ENCODE peak calls at places on chromosome 16, in eight cellular contexts. One of them, this sample, is unnamed.
A peak's percentile ranks its signal among the peaks of the same experiment; 100 is the strongest.

GRCh38 chr16:50322333-50322732 is 46.5 kb downstream of the BRD7 start:
- DNase-seq in tibial artery: no peak
- DNase-seq in GM23338: no peak
- DNase-seq in lower leg skin: no peak
- DNase-seq in progenitor cell of endocrine pancreas: no peak
- DNase-seq in heart left ventricle: no peak
- DNase-seq in WTC11: no peak
- DNase-seq in HFFc6: no peak
- DNase-seq in this sample: no peak

GRCh38 chr16:72501739-72502653 is 330.0 kb upstream of the PMFBP1 start:
- DNase-seq in lower leg skin: peak; percentile 15
- DNase-seq in WTC11: peak; percentile 67
- DNase-seq in heart left ventricle: peak; percentile 29
- DNase-seq in GM23338: peak; percentile 76
- DNase-seq in progenitor cell of endocrine pancreas: peak; percentile 36
- DNase-seq in tibial artery: peak; percentile 72
- DNase-seq in HFFc6: peak; percentile 60
- DNase-seq in this sample: peak; percentile 41

GRCh38 chr16:87736003-87736382 is 29.8 kb downstream of the KLHDC4 start:
- DNase-seq in GM23338: no peak
- DNase-seq in heart left ventricle: no peak
- DNase-seq in WTC11: no peak
- DNase-seq in tibial artery: no peak
- DNase-seq in lower leg skin: no peak
- DNase-seq in progenitor cell of endocrine pancreas: no peak
- DNase-seq in HFFc6: no peak
- DNase-seq in this sample: no peak

GRCh38 chr16:67773569-67774456 is 32.5 kb downstream of the RANBP10 start:
- DNase-seq in progenitor cell of endocrine pancreas: no peak
- DNase-seq in heart left ventricle: no peak
- DNase-seq in HFFc6: no peak
- DNase-seq in GM23338: no peak
- DNase-seq in WTC11: no peak
- DNase-seq in lower leg skin: no peak
- DNase-seq in tibial artery: no peak
- DNase-seq in this sample: no peak

GRCh38 chr16:31200821-31201510 is 1.6 kb downstream of the PYCARD start:
- DNase-seq in lower leg skin: no peak
- DNase-seq in GM23338: no peak
- DNase-seq in HFFc6: peak; percentile 39
- DNase-seq in progenitor cell of endocrine pancreas: no peak
- DNase-seq in tibial artery: no peak
- DNase-seq in WTC11: no peak
- DNase-seq in heart left ventricle: no peak
- DNase-seq in this sample: no peak

GRCh38 chr16:70399326-70399725 is 39.6 kb downstream of the ST3GAL2 start:
- DNase-seq in progenitor cell of endocrine pancreas: no peak
- DNase-seq in WTC11: no peak
- DNase-seq in GM23338: no peak
- DNase-seq in lower leg skin: no peak
- DNase-seq in tibial artery: no peak
- DNase-seq in heart left ventricle: no peak
- DNase-seq in HFFc6: no peak
- DNase-seq in this sample: no peak

GRCh38 chr16:51175081-51175480 is 24.0 kb upstream of the SALL1 start:
- DNase-seq in lower leg skin: no peak
- DNase-seq in HFFc6: peak; percentile 56
- DNase-seq in GM23338: no peak
- DNase-seq in heart left ventricle: no peak
- DNase-seq in progenitor cell of endocrine pancreas: no peak
- DNase-seq in tibial artery: no peak
- DNase-seq in WTC11: no peak
- DNase-seq in this sample: no peak

GRCh38 chr16:85449885-85450245 is 163.3 kb upstream of the GSE1 start:
- DNase-seq in WTC11: no peak
- DNase-seq in progenitor cell of endocrine pancreas: no peak
- DNase-seq in GM23338: no peak
- DNase-seq in heart left ventricle: no peak
- DNase-seq in lower leg skin: no peak
- DNase-seq in HFFc6: no peak
- DNase-seq in tibial artery: no peak
- DNase-seq in this sample: no peak

GRCh38 chr16:70428178-70428998 is 10.5 kb downstream of the ST3GAL2 start:
- DNase-seq in heart left ventricle: peak; percentile 95
- DNase-seq in lower leg skin: peak; percentile 53
- DNase-seq in GM23338: peak; percentile 86
- DNase-seq in WTC11: peak; percentile 61
- DNase-seq in HFFc6: peak; percentile 93
- DNase-seq in tibial artery: peak; percentile 92
- DNase-seq in progenitor cell of endocrine pancreas: peak; percentile 33
- DNase-seq in this sample: peak; percentile 81

GRCh38 chr16:22252317-22252716 is 44.9 kb upstream of the POLR3E start:
- DNase-seq in GM23338: peak; percentile 50
- DNase-seq in heart left ventricle: no peak
- DNase-seq in WTC11: no peak
- DNase-seq in progenitor cell of endocrine pancreas: no peak
- DNase-seq in HFFc6: no peak
- DNase-seq in tibial artery: no peak
- DNase-seq in lower leg skin: no peak
- DNase-seq in this sample: no peak

GRCh38 chr16:10941127-10941933 is 938 bp downstream of the DEXI start:
- DNase-seq in heart left ventricle: no peak
- DNase-seq in tibial artery: no peak
- DNase-seq in HFFc6: no peak
- DNase-seq in WTC11: no peak
- DNase-seq in GM23338: peak; percentile 55
- DNase-seq in progenitor cell of endocrine pancreas: no peak
- DNase-seq in lower leg skin: no peak
- DNase-seq in this sample: no peak

GRCh38 chr16:30004424-30004776 is 6.4 kb downstream of the DOC2A start:
- DNase-seq in HFFc6: no peak
- DNase-seq in progenitor cell of endocrine pancreas: no peak
- DNase-seq in lower leg skin: no peak
- DNase-seq in WTC11: no peak
- DNase-seq in GM23338: peak; percentile 30
- DNase-seq in tibial artery: no peak
- DNase-seq in heart left ventricle: no peak
- DNase-seq in this sample: no peak

GRCh38 chr16:85173077-85173980 is 61.1 kb upstream of the CIBAR2 start:
- DNase-seq in GM23338: no peak
- DNase-seq in progenitor cell of endocrine pancreas: no peak
- DNase-seq in WTC11: no peak
- DNase-seq in lower leg skin: no peak
- DNase-seq in HFFc6: peak; percentile 92
- DNase-seq in tibial artery: no peak
- DNase-seq in heart left ventricle: no peak
- DNase-seq in this sample: no peak

GRCh38 chr16:74999208-74999682 is 421 bp downstream of the ZNRF1 start:
- DNase-seq in heart left ventricle: peak; percentile 46
- DNase-seq in GM23338: peak; percentile 36
- DNase-seq in WTC11: no peak
- DNase-seq in tibial artery: peak; percentile 71
- DNase-seq in HFFc6: peak; percentile 9
- DNase-seq in progenitor cell of endocrine pancreas: peak; percentile 20
- DNase-seq in lower leg skin: no peak
- DNase-seq in this sample: no peak

GRCh38 chr16:7270823-7271222 is 61.8 kb upstream of the RBFOX1 start:
- DNase-seq in HFFc6: no peak
- DNase-seq in GM23338: no peak
- DNase-seq in lower leg skin: no peak
- DNase-seq in heart left ventricle: no peak
- DNase-seq in WTC11: no peak
- DNase-seq in tibial artery: no peak
- DNase-seq in progenitor cell of endocrine pancreas: no peak
- DNase-seq in this sample: no peak

GRCh38 chr16:27382187-27382855 is 19.7 kb upstream of the IL21R start:
- DNase-seq in heart left ventricle: no peak
- DNase-seq in GM23338: no peak
- DNase-seq in WTC11: no peak
- DNase-seq in HFFc6: no peak
- DNase-seq in lower leg skin: no peak
- DNase-seq in progenitor cell of endocrine pancreas: no peak
- DNase-seq in tibial artery: peak; percentile 43
- DNase-seq in this sample: no peak

GRCh38 chr16:30535106-30535776 is 583 bp upstream of the ZNF747 start:
- DNase-seq in heart left ventricle: no peak
- DNase-seq in lower leg skin: no peak
- DNase-seq in GM23338: peak; percentile 76
- DNase-seq in HFFc6: no peak
- DNase-seq in tibial artery: no peak
- DNase-seq in WTC11: no peak
- DNase-seq in progenitor cell of endocrine pancreas: no peak
- DNase-seq in this sample: no peak

GRCh38 chr16:17515421-17516210 is 44.9 kb upstream of the XYLT1 start:
- DNase-seq in progenitor cell of endocrine pancreas: no peak
- DNase-seq in heart left ventricle: no peak
- DNase-seq in HFFc6: peak; percentile 82
- DNase-seq in lower leg skin: no peak
- DNase-seq in GM23338: no peak
- DNase-seq in WTC11: no peak
- DNase-seq in tibial artery: no peak
- DNase-seq in this sample: no peak
- TF ChIP-seq CTCF in progenitor cell of endocrine pancreas: no peak
- TF ChIP-seq CTCF in heart left ventricle: no peak
- TF ChIP-seq CTCF in HFFc6: no peak
- TF ChIP-seq CTCF in lower leg skin: no peak
- TF ChIP-seq CTCF in GM23338: no peak
- TF ChIP-seq CTCF in WTC11: no peak
- TF ChIP-seq CTCF in tibial artery: no peak
- TF ChIP-seq CTCF in this sample: no peak

DNA sequence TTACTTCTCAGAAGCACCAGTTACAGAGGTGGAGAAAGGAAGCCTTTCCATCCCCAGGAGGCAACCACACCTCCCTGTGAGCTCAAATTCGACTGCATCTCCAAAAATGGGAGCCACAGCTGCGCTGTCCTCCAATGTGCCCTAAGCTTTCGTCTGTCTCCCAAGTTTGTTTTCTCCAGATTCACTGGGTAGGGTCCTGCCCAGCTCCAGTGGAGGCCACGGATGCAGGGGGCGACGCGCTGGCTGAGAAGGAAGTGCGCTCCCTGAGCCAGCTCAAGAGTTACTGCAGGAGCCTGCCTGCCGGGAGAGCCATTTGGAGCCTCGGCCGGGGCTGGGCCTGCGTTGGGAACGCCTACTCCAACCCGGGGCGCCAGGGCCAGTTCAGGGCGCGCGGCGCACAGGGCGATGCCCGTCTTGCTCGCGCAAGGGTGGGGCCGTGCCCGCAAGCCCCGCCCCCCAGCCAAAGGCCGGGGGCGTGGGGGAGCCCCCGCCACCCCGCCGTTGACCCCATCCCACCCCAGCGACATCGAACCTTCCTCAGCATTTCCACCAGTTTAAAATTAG is 19.5 kb downstream of the SIAH1 start:
- DNase-seq in tibial artery: peak; percentile 94
- DNase-seq in lower leg skin: peak; percentile 89
- DNase-seq in GM23338: peak; percentile 96
- DNase-seq in WTC11: peak; percentile 94
- DNase-seq in heart left ventricle: peak; percentile 92
- DNase-seq in progenitor cell of endocrine pancreas: peak; percentile 75
- DNase-seq in HFFc6: peak; percentile 80
- DNase-seq in this sample: peak; percentile 66
- TF ChIP-seq CTCF in tibial artery: no peak
- TF ChIP-seq CTCF in lower leg skin: no peak
- TF ChIP-seq CTCF in GM23338: no peak
- TF ChIP-seq CTCF in WTC11: no peak
- TF ChIP-seq CTCF in heart left ventricle: peak; percentile 15
- TF ChIP-seq CTCF in progenitor cell of endocrine pancreas: peak; percentile 25
- TF ChIP-seq CTCF in HFFc6: peak; percentile 34
- TF ChIP-seq CTCF in this sample: no peak

GRCh38 chr16:66661210-66661560 is 35.4 kb downstream of the CMTM4 start:
- DNase-seq in WTC11: no peak
- DNase-seq in GM23338: no peak
- DNase-seq in progenitor cell of endocrine pancreas: no peak
- DNase-seq in tibial artery: no peak
- DNase-seq in lower leg skin: no peak
- DNase-seq in heart left ventricle: no peak
- DNase-seq in HFFc6: no peak
- DNase-seq in this sample: no peak

GRCh38 chr16:66660422-66661209 is 35.9 kb downstream of the CMTM4 start:
- DNase-seq in HFFc6: peak; percentile 91
- DNase-seq in progenitor cell of endocrine pancreas: no peak
- DNase-seq in lower leg skin: peak; percentile 43
- DNase-seq in GM23338: peak; percentile 45
- DNase-seq in WTC11: peak; percentile 24
- DNase-seq in tibial artery: peak; percentile 84
- DNase-seq in heart left ventricle: peak; percentile 72
- DNase-seq in this sample: peak; percentile 39

GRCh38 chr16:66658860-66659190 is 37.7 kb downstream of the CMTM4 start:
- DNase-seq in heart left ventricle: no peak
- DNase-seq in HFFc6: no peak
- DNase-seq in WTC11: no peak
- DNase-seq in lower leg skin: no peak
- DNase-seq in tibial artery: no peak
- DNase-seq in progenitor cell of endocrine pancreas: no peak
- DNase-seq in GM23338: no peak
- DNase-seq in this sample: no peak

GRCh38 chr16:66656547-66656946 is 40.0 kb downstream of the CMTM4 start:
- DNase-seq in progenitor cell of endocrine pancreas: no peak
- DNase-seq in HFFc6: peak; percentile 18
- DNase-seq in tibial artery: no peak
- DNase-seq in GM23338: no peak
- DNase-seq in heart left ventricle: no peak
- DNase-seq in WTC11: no peak
- DNase-seq in lower leg skin: no peak
- DNase-seq in this sample: no peak

DNA sequence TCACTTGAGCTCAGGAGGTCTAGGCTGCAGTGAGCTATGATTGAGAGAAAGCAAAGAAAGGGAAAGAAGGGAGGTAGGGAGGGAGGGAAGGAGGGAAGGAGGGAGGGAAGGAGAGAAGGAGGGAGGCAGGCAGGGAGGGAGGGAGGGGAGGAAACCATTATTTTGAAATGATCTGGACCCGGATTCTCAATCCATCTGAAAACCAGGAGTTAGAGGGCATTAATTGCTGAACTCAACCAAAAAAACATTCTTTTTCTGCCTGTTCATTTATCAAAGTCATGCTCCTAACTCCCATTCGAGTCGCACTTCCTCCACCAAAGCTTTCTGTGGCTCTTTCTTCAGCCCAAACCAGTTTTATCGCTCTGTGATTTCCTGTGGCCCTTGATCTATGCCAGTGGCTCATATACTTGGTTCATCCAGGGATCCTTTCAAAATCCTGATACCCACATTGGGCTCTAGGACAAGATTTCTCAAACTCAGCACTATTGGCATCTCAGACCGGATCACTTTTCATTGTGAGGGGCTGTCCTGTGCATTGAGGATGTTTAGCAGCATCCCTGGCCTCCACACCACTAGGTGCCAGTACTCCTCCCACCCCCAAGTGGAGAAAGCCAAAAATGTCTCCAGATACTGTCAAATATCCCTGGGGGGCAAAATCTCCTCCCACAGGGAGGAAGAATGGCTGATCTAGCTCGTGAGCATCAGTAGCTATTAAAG is 38.2 kb downstream of the CMTM4 start:
- DNase-seq in progenitor cell of endocrine pancreas: no peak
- DNase-seq in WTC11: no peak
- DNase-seq in heart left ventricle: no peak
- DNase-seq in HFFc6: no peak
- DNase-seq in tibial artery: no peak
- DNase-seq in GM23338: peak; percentile 37
- DNase-seq in lower leg skin: no peak
- DNase-seq in this sample: no peak
- TF ChIP-seq CTCF in progenitor cell of endocrine pancreas: no peak
- TF ChIP-seq CTCF in WTC11: no peak
- TF ChIP-seq CTCF in heart left ventricle: no peak
- TF ChIP-seq CTCF in HFFc6: no peak
- TF ChIP-seq CTCF in tibial artery: no peak
- TF ChIP-seq CTCF in GM23338: peak; percentile 38
- TF ChIP-seq CTCF in lower leg skin: no peak
- TF ChIP-seq CTCF in this sample: no peak

GRCh38 chr16:46801428-46802049 is 29.4 kb downstream of the C16orf87 start:
- DNase-seq in heart left ventricle: no peak
- DNase-seq in HFFc6: peak; percentile 33
- DNase-seq in WTC11: no peak
- DNase-seq in progenitor cell of endocrine pancreas: no peak
- DNase-seq in tibial artery: no peak
- DNase-seq in GM23338: peak; percentile 85
- DNase-seq in lower leg skin: no peak
- DNase-seq in this sample: no peak
- TF ChIP-seq CTCF in heart left ventricle: peak; percentile 56
- TF ChIP-seq CTCF in HFFc6: peak; percentile 80
- TF ChIP-seq CTCF in WTC11: no peak
- TF ChIP-seq CTCF in progenitor cell of endocrine pancreas: peak; percentile 58
- TF ChIP-seq CTCF in tibial artery: peak; percentile 27
- TF ChIP-seq CTCF in GM23338: peak; percentile 65
- TF ChIP-seq CTCF in lower leg skin: no peak
- TF ChIP-seq CTCF in this sample: peak; percentile 36

This sample was measured in AG09319.